ENCODE peak calls at places on chromosome 5, in ten cellular contexts. U, L, E, J, C, I, S, Z, B and N are unnamed samples.

GRCh38 chr5:1161108-1161831 is 40.1 kb upstream of the SLC6A19 start:
- DNase-seq in J (peak), C (no peak), L (no peak), I (no peak), S (peak), B (no peak), E (no peak), Z (no peak), U (no peak), N (peak)

GRCh38 chr5:61397238-61397637 is 65.2 kb downstream of the ZSWIM6 start:
- DNase-seq in L (peak), C (no peak), B (no peak), J (no peak), E (no peak), U (no peak), I (no peak), Z (no peak), S (no peak), N (no peak)

GRCh38 chr5:10301266-10301665 is 6.4 kb downstream of the CMBL start:
- DNase-seq in J (no peak), U (no peak), L (no peak), I (no peak), Z (no peak), S (no peak), B (no peak), E (no peak), C (no peak), N (no peak)

GRCh38 chr5:75021229-75021628 is 31.1 kb downstream of the GCNT4 start:
- DNase-seq in B (no peak), E (no peak), C (no peak), I (no peak), J (no peak), S (peak), U (no peak), L (no peak), Z (no peak), N (no peak)

GRCh38 chr5:119255571-119256356 is 100.1 kb upstream of the TNFAIP8 start:
- DNase-seq in B (no peak), L (peak), Z (no peak), J (no peak), E (no peak), U (no peak), S (no peak), C (no peak), I (no peak), N (no peak)

GRCh38 chr5:138725153-138725884 is 27.9 kb upstream of the CTNNA1 start:
- DNase-seq in C (no peak), Z (no peak), E (peak), B (no peak), I (no peak), U (peak), L (peak), J (peak), S (peak), N (peak)

GRCh38 chr5:110738503-110738811 is 350 bp upstream of the SLC25A46 start:
- DNase-seq in I (no peak), L (no peak), B (peak), Z (no peak), S (no peak), J (no peak), C (no peak), U (no peak), E (no peak), N (no peak)

GRCh38 chr5:74865799-74866652 is at the start of gene FAM169A:
- DNase-seq in B (peak), C (peak), J (peak), L (peak), Z (peak), E (no peak), U (peak), S (peak), I (peak), N (peak)

GRCh38 chr5:65483474-65484346 is 2.0 kb upstream of the ADAMTS6 start:
- DNase-seq in B (no peak), I (no peak), C (no peak), E (no peak), Z (no peak), U (no peak), S (no peak), L (peak), J (peak), N (no peak)

GRCh38 chr5:20536339-20536738 is 548.3 kb upstream of the CDH18 start:
- DNase-seq in B (no peak), L (no peak), J (no peak), Z (no peak), U (no peak), C (no peak), I (no peak), E (no peak), S (no peak), N (no peak)

GRCh38 chr5:174951151-174951780 is 226.9 kb downstream of the MSX2 start:
- DNase-seq in C (peak), L (peak), I (no peak), S (peak), J (peak), E (peak), U (peak), B (no peak), Z (peak), N (peak)

GRCh38 chr5:131990716-131991115 is 20.7 kb downstream of the ACSL6 start:
- DNase-seq in J (no peak), E (no peak), B (no peak), L (no peak), I (no peak), S (no peak), C (no peak), Z (no peak), U (no peak), N (no peak)

GRCh38 chr5:108295588-108296368 is 86.1 kb downstream of the FBXL17 start:
- DNase-seq in L (peak), Z (no peak), S (no peak), C (no peak), U (no peak), J (peak), B (no peak), E (no peak), I (no peak), N (no peak)

GRCh38 chr5:111548992-111549649 is 36.8 kb upstream of the STARD4 start:
- DNase-seq in U (no peak), J (peak), S (peak), B (no peak), E (no peak), L (no peak), C (no peak), Z (no peak), I (no peak), N (no peak)

GRCh38 chr5:180668835-180669596 is 19.6 kb upstream of the FLT4 start:
- DNase-seq in B (no peak), I (no peak), L (no peak), E (no peak), S (no peak), J (no peak), U (no peak), C (no peak), Z (no peak), N (no peak)

GRCh38 chr5:94670726-94671125 is 52.3 kb downstream of the SLF1 start:
- DNase-seq in B (no peak), L (no peak), C (no peak), Z (no peak), I (no peak), J (peak), U (no peak), S (no peak), E (no peak), N (no peak)

GRCh38 chr5:57805170-57805569 is 322.6 kb upstream of the ACTBL2 start:
- DNase-seq in E (no peak), B (no peak), C (no peak), L (no peak), I (no peak), Z (no peak), U (no peak), J (peak), S (no peak), N (no peak)

GRCh38 chr5:160213537-160213936 is 15.8 kb upstream of the FABP6 start:
- DNase-seq in Z (no peak), C (no peak), S (no peak), U (peak), J (peak), E (no peak), I (no peak), B (no peak), L (peak), N (no peak)

GRCh38 chr5:174872271-174872670 is 147.9 kb downstream of the MSX2 start:
- DNase-seq in S (no peak), Z (no peak), J (peak), E (no peak), B (no peak), L (peak), U (no peak), C (no peak), I (no peak), N (no peak)

GRCh38 chr5:10913846-10914245 is 152.8 kb upstream of the DAP start:
- DNase-seq in E (no peak), S (peak), L (peak), I (no peak), U (no peak), B (no peak), J (peak), C (no peak), Z (no peak), N (peak)

GRCh38 chr5:100270323-100270771 is 264.8 kb upstream of the FAM174A start:
- DNase-seq in J (peak), Z (no peak), C (no peak), B (no peak), U (no peak), L (no peak), E (no peak), I (no peak), S (no peak), N (no peak)

GRCh38 chr5:79975422-79975821 is 15.6 kb downstream of the MTX3 start:
- DNase-seq in Z (no peak), E (no peak), U (no peak), J (peak), S (no peak), I (no peak), B (no peak), C (no peak), L (no peak), N (no peak)

GRCh38 chr5:141615991-141616715 is 2.6 kb downstream of the DIAPH1 start:
- DNase-seq in U (no peak), B (no peak), E (no peak), I (no peak), C (no peak), S (no peak), J (no peak), Z (no peak), L (no peak), N (no peak)

GRCh38 chr5:90136952-90137528 is 272.5 kb downstream of the CETN3 start:
- DNase-seq in Z (no peak), J (no peak), S (no peak), L (no peak), B (no peak), E (no peak), C (no peak), I (no peak), U (no peak), N (no peak)